ENCODE peak calls at places on chromosomes 3 and 15, in eight cellular contexts. One of them, this sample, is unnamed.

GRCh38 chr15:32834156-32834555 is 116.4 kb downstream of the GREM1 start:
- DNase-seq in heart right ventricle: no peak
- DNase-seq in heart left ventricle: no peak
- DNase-seq in GM23338: no peak
- DNase-seq in HCEC 1CT: no peak
- DNase-seq in lung: no peak
- DNase-seq in upper lobe of left lung: no peak
- DNase-seq in glutamatergic neuron: no peak
- DNase-seq in this sample: no peak

GRCh38 chr15:43274136-43274535 is 7.4 kb upstream of the TGM5 start:
- DNase-seq in HCEC 1CT: peak; percentile 4
- DNase-seq in lung: no peak
- DNase-seq in GM23338: no peak
- DNase-seq in heart right ventricle: peak; percentile 85
- DNase-seq in glutamatergic neuron: no peak
- DNase-seq in upper lobe of left lung: no peak
- DNase-seq in heart left ventricle: peak; percentile 84
- DNase-seq in this sample: no peak

GRCh38 chr15:39624806-39625205 is 43.9 kb downstream of the THBS1 start:
- DNase-seq in heart left ventricle: no peak
- DNase-seq in lung: no peak
- DNase-seq in glutamatergic neuron: no peak
- DNase-seq in upper lobe of left lung: no peak
- DNase-seq in HCEC 1CT: peak; percentile 95
- DNase-seq in heart right ventricle: peak; percentile 52
- DNase-seq in GM23338: no peak
- DNase-seq in this sample: no peak

GRCh38 chr3:114706591-114707224 is 412.9 kb downstream of the TIGIT start:
- DNase-seq in glutamatergic neuron: no peak
- DNase-seq in GM23338: no peak
- DNase-seq in upper lobe of left lung: no peak
- DNase-seq in HCEC 1CT: peak; percentile 62
- DNase-seq in heart right ventricle: no peak
- DNase-seq in heart left ventricle: no peak
- DNase-seq in lung: no peak
- DNase-seq in this sample: no peak

GRCh38 chr3:155312781-155313180 is 19.3 kb upstream of the STRIT1 start:
- DNase-seq in lung: no peak
- DNase-seq in glutamatergic neuron: no peak
- DNase-seq in heart right ventricle: no peak
- DNase-seq in GM23338: no peak
- DNase-seq in upper lobe of left lung: no peak
- DNase-seq in heart left ventricle: no peak
- DNase-seq in HCEC 1CT: peak; percentile 23
- DNase-seq in this sample: no peak

GRCh38 chr15:56249080-56249479 is 5.4 kb upstream of the RFX7 start:
- DNase-seq in heart left ventricle: no peak
- DNase-seq in lung: no peak
- DNase-seq in glutamatergic neuron: no peak
- DNase-seq in HCEC 1CT: peak; percentile 75
- DNase-seq in heart right ventricle: no peak
- DNase-seq in GM23338: peak; percentile 93
- DNase-seq in upper lobe of left lung: no peak
- DNase-seq in this sample: no peak

GRCh38 chr15:35061171-35062163 is 23.6 kb downstream of the NANOGP8 start:
- DNase-seq in upper lobe of left lung: no peak
- DNase-seq in glutamatergic neuron: no peak
- DNase-seq in lung: no peak
- DNase-seq in HCEC 1CT: peak; percentile 6
- DNase-seq in GM23338: peak; percentile 52
- DNase-seq in heart left ventricle: no peak
- DNase-seq in heart right ventricle: no peak
- DNase-seq in this sample: no peak

GRCh38 chr3:126025116-126025729 is 56.2 kb downstream of the ROPN1B start:
- DNase-seq in heart right ventricle: no peak
- DNase-seq in GM23338: no peak
- DNase-seq in heart left ventricle: no peak
- DNase-seq in lung: no peak
- DNase-seq in HCEC 1CT: no peak
- DNase-seq in upper lobe of left lung: no peak
- DNase-seq in glutamatergic neuron: no peak
- DNase-seq in this sample: no peak

GRCh38 chr15:93031103-93031464 is 57.9 kb downstream of the RGMA start:
- DNase-seq in lung: no peak
- DNase-seq in heart right ventricle: no peak
- DNase-seq in GM23338: peak; percentile 30
- DNase-seq in upper lobe of left lung: no peak
- DNase-seq in heart left ventricle: no peak
- DNase-seq in glutamatergic neuron: no peak
- DNase-seq in HCEC 1CT: no peak
- DNase-seq in this sample: no peak

GRCh38 chr15:44536962-44537727 is at the start of gene EIF3J:
- DNase-seq in glutamatergic neuron: peak; percentile 92
- DNase-seq in heart right ventricle: peak; percentile 94
- DNase-seq in heart left ventricle: peak; percentile 96
- DNase-seq in upper lobe of left lung: peak; percentile 99
- DNase-seq in HCEC 1CT: peak; percentile 98
- DNase-seq in GM23338: peak; percentile 45
- DNase-seq in lung: peak; percentile 93
- DNase-seq in this sample: peak; percentile 64

GRCh38 chr3:86282106-86282787 is 708.7 kb downstream of the VGLL3 start:
- DNase-seq in glutamatergic neuron: peak; percentile 7
- DNase-seq in heart right ventricle: no peak
- DNase-seq in GM23338: no peak
- DNase-seq in HCEC 1CT: no peak
- DNase-seq in lung: no peak
- DNase-seq in heart left ventricle: no peak
- DNase-seq in upper lobe of left lung: peak; percentile 67
- DNase-seq in this sample: no peak

GRCh38 chr3:34178415-34178814 is 380.0 kb downstream of the PDCD6IP start:
- DNase-seq in lung: no peak
- DNase-seq in heart left ventricle: no peak
- DNase-seq in glutamatergic neuron: no peak
- DNase-seq in HCEC 1CT: no peak
- DNase-seq in upper lobe of left lung: no peak
- DNase-seq in heart right ventricle: no peak
- DNase-seq in GM23338: no peak
- DNase-seq in this sample: no peak

GRCh38 chr3:57094606-57095005 is 34.1 kb downstream of the SPATA12 start:
- DNase-seq in upper lobe of left lung: no peak
- DNase-seq in heart right ventricle: no peak
- DNase-seq in GM23338: no peak
- DNase-seq in heart left ventricle: no peak
- DNase-seq in HCEC 1CT: no peak
- DNase-seq in glutamatergic neuron: no peak
- DNase-seq in lung: no peak
- DNase-seq in this sample: no peak

GRCh38 chr15:74950078-74951000 is 6.2 kb downstream of the RPP25 start:
- DNase-seq in lung: peak; percentile 75
- DNase-seq in HCEC 1CT: peak; percentile 52
- DNase-seq in heart left ventricle: peak; percentile 70
- DNase-seq in upper lobe of left lung: no peak
- DNase-seq in heart right ventricle: peak; percentile 73
- DNase-seq in GM23338: peak; percentile 93
- DNase-seq in glutamatergic neuron: peak; percentile 86
- DNase-seq in this sample: no peak

GRCh38 chr3:41434781-41435180 is 235.5 kb downstream of the CTNNB1 start:
- DNase-seq in lung: no peak
- DNase-seq in HCEC 1CT: peak; percentile 37
- DNase-seq in heart right ventricle: no peak
- DNase-seq in upper lobe of left lung: no peak
- DNase-seq in glutamatergic neuron: no peak
- DNase-seq in GM23338: no peak
- DNase-seq in heart left ventricle: no peak
- DNase-seq in this sample: no peak

GRCh38 chr15:66042624-66043023 is 173.3 kb downstream of the RAB11A start:
- DNase-seq in GM23338: peak; percentile 81
- DNase-seq in heart left ventricle: no peak
- DNase-seq in heart right ventricle: no peak
- DNase-seq in lung: no peak
- DNase-seq in glutamatergic neuron: no peak
- DNase-seq in HCEC 1CT: no peak
- DNase-seq in upper lobe of left lung: no peak
- DNase-seq in this sample: no peak

GRCh38 chr3:195154793-195155535 is 116.0 kb downstream of the XXYLT1 start:
- DNase-seq in lung: peak; percentile 92
- DNase-seq in upper lobe of left lung: peak; percentile 81
- DNase-seq in HCEC 1CT: peak; percentile 90
- DNase-seq in GM23338: peak; percentile 44
- DNase-seq in heart left ventricle: peak; percentile 90
- DNase-seq in glutamatergic neuron: no peak
- DNase-seq in heart right ventricle: peak; percentile 94
- DNase-seq in this sample: no peak

GRCh38 chr15:100601158-100601557 is 826 bp downstream of the LINS1 start:
- DNase-seq in heart right ventricle: no peak
- DNase-seq in HCEC 1CT: no peak
- DNase-seq in glutamatergic neuron: peak; percentile 27
- DNase-seq in GM23338: peak; percentile 21
- DNase-seq in upper lobe of left lung: no peak
- DNase-seq in heart left ventricle: no peak
- DNase-seq in lung: no peak
- DNase-seq in this sample: no peak

GRCh38 chr3:12483364-12483763 is 916 bp upstream of the TSEN2 start:
- DNase-seq in lung: no peak
- DNase-seq in glutamatergic neuron: no peak
- DNase-seq in HCEC 1CT: no peak
- DNase-seq in heart right ventricle: no peak
- DNase-seq in upper lobe of left lung: no peak
- DNase-seq in GM23338: no peak
- DNase-seq in heart left ventricle: no peak
- DNase-seq in this sample: no peak

GRCh38 chr3:133540896-133541674 is 32.4 kb upstream of the CDV3 start:
- DNase-seq in GM23338: no peak
- DNase-seq in heart right ventricle: no peak
- DNase-seq in lung: no peak
- DNase-seq in upper lobe of left lung: no peak
- DNase-seq in heart left ventricle: no peak
- DNase-seq in glutamatergic neuron: no peak
- DNase-seq in HCEC 1CT: peak; percentile 88
- DNase-seq in this sample: no peak

GRCh38 chr3:146350852-146351251 is 99.9 kb upstream of the PLSCR4 start:
- DNase-seq in heart left ventricle: no peak
- DNase-seq in HCEC 1CT: no peak
- DNase-seq in heart right ventricle: no peak
- DNase-seq in glutamatergic neuron: no peak
- DNase-seq in lung: no peak
- DNase-seq in GM23338: no peak
- DNase-seq in upper lobe of left lung: no peak
- DNase-seq in this sample: no peak

GRCh38 chr15:47218295-47218694 is 499.0 kb upstream of the SEMA6D start:
- DNase-seq in GM23338: no peak
- DNase-seq in heart right ventricle: no peak
- DNase-seq in upper lobe of left lung: no peak
- DNase-seq in heart left ventricle: no peak
- DNase-seq in glutamatergic neuron: no peak
- DNase-seq in lung: no peak
- DNase-seq in HCEC 1CT: no peak
- DNase-seq in this sample: no peak

This sample was measured in SIG-M5.